ENCODE peak calls at places on chromosomes 5 and 9, in eight cellular contexts. D is bronchial epithelial cell, J is GM23338, L is neural progenitor cell, W is Panc1, A is pancreas, I is uterus, U is astrocyte of the spinal cord. E is an unnamed sample.

GRCh38 chr5:102077920-102078319 is 218.2 kb downstream of the SLCO4C1 start:
- DNase-seq in D (no peak), J (no peak), L (no peak), W (no peak), A (no peak), I (no peak), U (no peak), E (no peak)

GRCh38 chr9:38006163-38006562 is 62.9 kb downstream of the SHB start:
- DNase-seq in D (peak), J (no peak), L (no peak), W (no peak), A (no peak), I (no peak), U (no peak), E (no peak)

GRCh38 chr5:72134226-72134625 is 27.0 kb downstream of the MAP1B start:
- DNase-seq in D (peak), J (peak), L (peak), W (no peak), A (no peak), I (no peak), U (peak), E (no peak)

GRCh38 chr5:57386958-57387357 is 95.7 kb downstream of the ACTBL2 start:
- DNase-seq in D (peak), J (peak), L (peak), W (no peak), A (no peak), I (no peak), U (peak), E (no peak)

GRCh38 chr5:54309751-54310432 is 481 bp downstream of the ARL15 start:
- DNase-seq in D (peak), J (peak), L (peak), W (no peak), A (peak), I (peak), U (no peak), E (no peak)

GRCh38 chr5:92332039-92332438 is 948.9 kb upstream of the ARRDC3 start:
- DNase-seq in D (peak), J (no peak), L (no peak), W (no peak), A (no peak), I (no peak), U (no peak), E (no peak)

GRCh38 chr9:78463750-78464149 is 166.8 kb downstream of the PSAT1 start:
- DNase-seq in D (no peak), J (no peak), L (no peak), W (no peak), A (no peak), I (no peak), U (no peak), E (no peak)

GRCh38 chr5:62432618-62433064 is 20.1 kb downstream of the IPO11 start:
- DNase-seq in D (no peak), J (no peak), L (no peak), W (no peak), A (no peak), I (peak), U (no peak), E (no peak)

GRCh38 chr9:134181648-134182034 is 17.3 kb upstream of the RNU6ATAC start:
- DNase-seq in D (no peak), J (no peak), L (no peak), W (no peak), A (no peak), I (no peak), U (no peak), E (no peak)

GRCh38 chr9:30411571-30411970 is 1972.9 kb upstream of the ACO1 start:
- DNase-seq in D (no peak), J (no peak), L (no peak), W (no peak), A (no peak), I (no peak), U (no peak), E (no peak)

GRCh38 chr5:7329712-7330111 is 66.2 kb upstream of the ADCY2 start:
- DNase-seq in D (peak), J (no peak), L (no peak), W (no peak), A (no peak), I (no peak), U (no peak), E (no peak)

GRCh38 chr9:34651286-34651685 is 699 bp upstream of the IL11RA start:
- DNase-seq in D (no peak), J (no peak), L (no peak), W (no peak), A (no peak), I (peak), U (peak), E (no peak)

GRCh38 chr5:139402561-139403158 is 1.2 kb downstream of the SPATA24 start:
- DNase-seq in D (no peak), J (peak), L (peak), W (no peak), A (no peak), I (no peak), U (no peak), E (no peak)
- TF ChIP-seq CTCF in D (peak), J (peak), L (peak), W (peak), A (no peak), I (no peak), U (peak), E (peak)

DNA sequence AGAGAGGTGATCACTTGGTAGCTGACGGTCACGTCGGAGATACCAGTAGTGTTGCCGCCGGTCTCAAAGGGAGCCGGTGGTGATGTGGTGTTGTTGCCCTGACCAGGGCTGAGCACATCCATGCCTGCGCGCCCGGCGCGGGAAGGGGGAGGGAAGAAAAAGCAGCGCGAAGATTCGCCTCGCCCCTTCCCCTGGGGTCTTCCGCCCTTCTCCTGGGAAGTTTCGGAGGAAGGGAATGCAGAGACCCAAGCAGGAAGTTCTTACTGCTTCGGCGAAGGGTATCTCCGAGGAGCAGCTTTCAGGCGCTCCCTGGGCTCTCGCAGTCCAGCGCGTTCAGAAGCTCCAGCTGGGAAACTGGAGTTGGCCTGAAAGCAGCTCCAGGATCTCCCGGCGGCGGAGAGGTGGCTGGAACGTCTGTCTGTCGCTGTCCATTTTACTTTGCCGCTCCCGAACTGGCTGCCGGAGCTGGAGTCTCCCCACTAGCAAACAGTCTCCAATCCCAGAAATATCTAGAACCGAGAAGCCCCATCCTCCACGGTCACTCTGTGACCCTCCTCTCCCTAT is 565 bp downstream of the HTR1A start:
- DNase-seq in D (no peak), J (peak), L (peak), W (no peak), A (no peak), I (no peak), U (no peak), E (no peak)
- H3K4me3 ChIP-seq in D (no peak), J (peak), L (peak), W (no peak), A (no peak), I (no peak), U (no peak), E (no peak)

GRCh38 chr5:39588176-39588575 is 163.4 kb upstream of the DAB2 start:
- DNase-seq in D (no peak), J (no peak), L (no peak), W (no peak), A (no peak), I (no peak), U (no peak), E (no peak)
- TF ChIP-seq CTCF in D (no peak), J (no peak), L (no peak), W (no peak), A (no peak), I (no peak), U (no peak), E (no peak)

DNA sequence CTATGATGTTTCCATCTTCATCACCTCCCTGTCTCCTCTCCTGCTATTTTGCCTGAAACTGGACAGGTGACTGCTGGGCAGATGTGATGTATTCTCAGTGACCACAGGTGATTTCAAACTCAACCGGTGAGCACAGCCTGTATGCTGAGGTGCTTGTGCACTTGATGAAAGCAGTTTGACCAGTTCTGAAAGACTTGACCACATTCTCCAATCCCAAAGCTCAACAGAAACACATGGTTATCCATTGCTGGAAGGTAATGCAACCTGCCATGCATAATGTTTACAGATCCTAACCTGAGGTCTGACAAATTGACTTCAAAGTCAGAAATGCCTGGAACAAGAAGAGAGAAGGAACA is 205.1 kb downstream of the FSTL4 start:
- DNase-seq in D (peak), J (no peak), L (no peak), W (no peak), A (no peak), I (no peak), U (no peak), E (no peak)
- H3K4me3 ChIP-seq in D (no peak), J (no peak), L (no peak), W (no peak), A (no peak), I (no peak), U (no peak), E (no peak)